ENCODE peak calls at places on chromosomes 1 and 21, in four cellular contexts. F, K, Y and I are unnamed samples.
A peak's percentile ranks its signal among the peaks of the same experiment; 100 is the strongest.

GRCh38 chr1:94079991-94080388 is 41.0 kb downstream of the ABCA4 start:
- DNase-seq in F (no peak), K (no peak), Y (no peak), I (no peak)

GRCh38 chr1:77958391-77958790 is 20.5 kb downstream of the FUBP1 start:
- DNase-seq in F (no peak), K (no peak), Y (no peak), I (no peak)

GRCh38 chr21:44509539-44509938 is 30.5 kb downstream of the KRTAP10-1 start:
- DNase-seq in F (peak; percentile 85), K (peak; percentile 67), Y (peak; percentile 96), I (no peak)

GRCh38 chr21:44572959-44573583 is 458 bp upstream of the KRTAP10-4 start:
- DNase-seq in F (no peak), K (no peak), Y (no peak), I (no peak)

GRCh38 chr1:88998716-88999115 is 6.3 kb upstream of the KYAT3 start:
- DNase-seq in F (peak; percentile 59), K (peak; percentile 38), Y (no peak), I (no peak)

GRCh38 chr1:58883037-58883887 is 99.4 kb upstream of the JUN start:
- DNase-seq in F (peak; percentile 51), K (peak; percentile 87), Y (peak; percentile 55), I (peak; percentile 90)

GRCh38 chr1:55869050-55869449 is 653.9 kb upstream of the USP24 start:
- DNase-seq in F (peak; percentile 13), K (no peak), Y (peak; percentile 72), I (peak; percentile 53)

GRCh38 chr1:100391675-100392074 is 39.4 kb downstream of the CDC14A start:
- DNase-seq in F (no peak), K (no peak), Y (no peak), I (no peak)

GRCh38 chr1:223487514-223488259 is 94.5 kb downstream of the CCDC185 start:
- DNase-seq in F (no peak), K (no peak), Y (no peak), I (no peak)

GRCh38 chr1:46288485-46289133 is 14.8 kb downstream of the LRRC41 start:
- DNase-seq in F (no peak), K (no peak), Y (no peak), I (no peak)

GRCh38 chr1:239293350-239294111 is 92.8 kb upstream of the CHRM3 start:
- DNase-seq in F (no peak), K (no peak), Y (no peak), I (no peak)

GRCh38 chr1:71461416-71461815 is 380.6 kb upstream of the ZRANB2 start:
- DNase-seq in F (no peak), K (no peak), Y (no peak), I (no peak)

GRCh38 chr1:156866679-156867015 is 6.0 kb downstream of the NTRK1 start:
- DNase-seq in F (no peak), K (no peak), Y (no peak), I (no peak)

GRCh38 chr1:203148127-203148526 is 20.6 kb downstream of the ADORA1 start:
- DNase-seq in F (no peak), K (no peak), Y (peak; percentile 57), I (no peak)
- TF ChIP-seq CTCF in F (no peak), K (peak; percentile 47), Y (peak; percentile 18), I (no peak)

GRCh38 chr1:147169171-147169570 is 3.1 kb downstream of the PRKAB2 start:
- DNase-seq in F (no peak), K (no peak), Y (no peak), I (no peak)

GRCh38 chr1:147167361-147167760 is 4.9 kb downstream of the PRKAB2 start:
- DNase-seq in F (no peak), K (no peak), Y (no peak), I (no peak)

GRCh38 chr1:147171399-147172167 is 687 bp downstream of the PRKAB2 start:
- DNase-seq in F (peak; percentile 6), K (no peak), Y (no peak), I (no peak)

GRCh38 chr1:147169840-147170674 is 2.2 kb downstream of the PRKAB2 start:
- DNase-seq in F (no peak), K (no peak), Y (no peak), I (no peak)

DNA sequence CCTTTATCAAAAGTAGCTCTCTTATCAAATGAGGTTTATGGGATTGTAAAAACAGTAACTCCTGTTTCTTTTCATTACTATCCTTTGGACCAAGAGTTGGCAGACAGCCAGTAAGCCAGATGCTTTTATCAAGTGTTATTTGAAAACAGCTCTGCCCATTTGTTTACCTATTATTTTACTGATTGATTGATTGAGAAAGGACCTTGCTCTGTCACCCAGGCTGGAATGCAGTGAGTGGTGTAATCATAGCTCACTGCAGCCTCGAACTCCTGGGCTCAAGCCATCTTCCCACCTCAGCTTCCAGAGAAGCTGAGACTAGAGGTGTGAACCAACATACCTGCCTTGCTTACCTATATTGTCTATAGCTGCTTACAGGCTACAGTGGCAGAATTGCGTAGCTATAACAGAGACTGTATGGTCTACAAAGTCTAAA is 3.6 kb downstream of the PRKAB2 start:
- DNase-seq in F (no peak), K (no peak), Y (peak; percentile 48), I (no peak)
- H3K27ac ChIP-seq in F (no peak overlapping the region), K (no peak overlapping the region), Y (no peak overlapping the region), I (no peak overlapping the region)

DNA sequence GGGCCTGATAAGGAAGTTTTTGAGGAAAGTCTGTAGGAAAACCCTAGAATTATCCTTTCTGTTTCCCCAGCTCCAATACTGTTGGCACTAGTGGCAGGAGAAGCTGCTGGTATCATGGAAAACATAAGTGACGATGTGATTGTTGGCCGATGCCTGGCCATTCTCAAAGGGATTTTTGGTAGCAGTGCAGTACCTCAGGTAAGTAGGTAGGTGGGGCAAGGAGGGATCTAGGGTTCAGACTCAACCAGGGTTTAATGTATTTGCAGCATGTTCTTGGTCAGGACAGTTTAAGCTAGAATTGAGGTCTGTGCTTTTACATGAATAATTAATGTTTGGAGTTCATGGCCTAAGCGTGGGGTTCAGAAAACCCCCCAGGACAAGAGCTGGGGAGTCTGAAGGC is 62.1 kb downstream of the KDM1A start:
- DNase-seq in F (no peak), K (no peak), Y (no peak), I (no peak)
- TF ChIP-seq CTCF in F (no peak), K (no peak), Y (no peak), I (no peak)

GRCh38 chr1:201740609-201741231 is 88.2 kb upstream of the IPO9 start:
- DNase-seq in F (no peak), K (peak; percentile 31), Y (no peak), I (no peak)
- H3K27ac ChIP-seq in F (peak overlapping the region; percentile 64), K (no peak overlapping the region), Y (no peak overlapping the region), I (peak overlapping the region; percentile 91)

DNA sequence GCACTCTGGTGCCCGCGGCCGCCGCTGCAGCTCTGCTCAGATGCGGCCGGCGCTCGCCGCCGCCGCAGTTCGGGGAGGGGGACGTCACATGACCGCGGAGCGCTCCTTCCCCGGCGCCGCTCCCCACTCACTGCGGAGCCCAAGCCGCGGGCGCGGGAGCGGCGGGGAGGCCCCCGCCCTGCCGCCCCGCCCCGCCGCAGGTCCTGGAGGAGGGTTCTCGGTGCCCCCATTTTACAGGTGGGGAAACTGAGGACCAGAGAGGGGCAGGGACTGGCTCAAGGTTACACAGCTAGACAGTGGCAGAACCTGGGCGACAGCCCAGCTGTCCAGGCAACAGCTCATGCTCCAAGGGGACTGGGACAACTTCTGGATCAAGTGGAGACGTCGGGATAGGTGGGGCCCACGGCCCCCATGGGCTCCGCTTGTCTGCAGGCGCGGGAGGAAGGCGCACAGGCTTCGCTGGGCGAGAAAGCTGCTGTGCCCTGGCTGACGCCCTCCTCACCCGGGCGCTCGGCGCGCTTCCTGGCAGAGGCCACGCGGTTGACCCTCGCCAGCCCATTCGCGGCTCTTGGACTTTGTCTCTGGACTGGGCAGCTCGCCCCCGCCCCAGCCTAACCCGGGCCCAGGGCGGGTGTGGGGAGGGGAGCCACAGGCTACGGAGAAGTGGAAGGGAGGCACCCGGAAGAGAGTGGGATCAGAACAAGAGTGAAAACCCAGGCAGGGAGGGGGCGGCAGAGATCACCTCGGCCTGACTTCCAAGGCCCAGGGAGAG is at the start of gene RAP1GAP:
- DNase-seq in F (peak; percentile 46), K (peak; percentile 42), Y (peak; percentile 78), I (no peak)
- TF ChIP-seq CTCF in F (no peak), K (no peak), Y (no peak), I (no peak)